ENCODE peak calls at places on chromosomes 4 and X, in nine cellular contexts. One of them, this sample, is unnamed.

GRCh38 chr4:128385683-128386304 is 98.2 kb upstream of the PGRMC2 start:
- DNase-seq in brain microvascular endothelial cell: peak; percentile 74
- DNase-seq in AG09309: no peak
- DNase-seq in body of pancreas: no peak
- DNase-seq in heart left ventricle: no peak
- DNase-seq in psoas muscle: no peak
- DNase-seq in OCI-LY7: no peak
- DNase-seq in fibroblast of mammary gland: peak; percentile 75
- DNase-seq in BE2C: no peak
- DNase-seq in this sample: no peak

GRCh38 chrX:11666180-11666579 is 460 bp upstream of the ARHGAP6 start:
- DNase-seq in psoas muscle: peak; percentile 54
- DNase-seq in AG09309: no peak
- DNase-seq in BE2C: no peak
- DNase-seq in heart left ventricle: no peak
- DNase-seq in fibroblast of mammary gland: no peak
- DNase-seq in body of pancreas: no peak
- DNase-seq in brain microvascular endothelial cell: no peak
- DNase-seq in OCI-LY7: no peak
- DNase-seq in this sample: no peak

GRCh38 chr4:143701365-143701764 is 890 bp upstream of the FREM3 start:
- DNase-seq in AG09309: no peak
- DNase-seq in fibroblast of mammary gland: no peak
- DNase-seq in BE2C: no peak
- DNase-seq in brain microvascular endothelial cell: no peak
- DNase-seq in body of pancreas: no peak
- DNase-seq in heart left ventricle: no peak
- DNase-seq in psoas muscle: no peak
- DNase-seq in OCI-LY7: no peak
- DNase-seq in this sample: no peak

GRCh38 chr4:102687373-102687981 is 73.3 kb downstream of the MANBA start:
- DNase-seq in AG09309: no peak
- DNase-seq in psoas muscle: no peak
- DNase-seq in fibroblast of mammary gland: peak; percentile 36
- DNase-seq in body of pancreas: no peak
- DNase-seq in heart left ventricle: no peak
- DNase-seq in brain microvascular endothelial cell: peak; percentile 20
- DNase-seq in OCI-LY7: no peak
- DNase-seq in BE2C: no peak
- DNase-seq in this sample: no peak

GRCh38 chrX:44483965-44484606 is 58.6 kb downstream of the FUNDC1 start:
- DNase-seq in psoas muscle: no peak
- DNase-seq in brain microvascular endothelial cell: no peak
- DNase-seq in fibroblast of mammary gland: peak; percentile 12
- DNase-seq in heart left ventricle: no peak
- DNase-seq in AG09309: no peak
- DNase-seq in body of pancreas: no peak
- DNase-seq in OCI-LY7: no peak
- DNase-seq in BE2C: no peak
- DNase-seq in this sample: no peak

GRCh38 chr4:4864443-4864939 is 5.0 kb downstream of the MSX1 start:
- DNase-seq in BE2C: no peak
- DNase-seq in AG09309: no peak
- DNase-seq in heart left ventricle: no peak
- DNase-seq in psoas muscle: no peak
- DNase-seq in brain microvascular endothelial cell: no peak
- DNase-seq in OCI-LY7: no peak
- DNase-seq in fibroblast of mammary gland: no peak
- DNase-seq in body of pancreas: no peak
- DNase-seq in this sample: no peak

GRCh38 chrX:38561951-38562719 is 793 bp downstream of the TSPAN7 start:
- DNase-seq in OCI-LY7: no peak
- DNase-seq in heart left ventricle: peak; percentile 41
- DNase-seq in BE2C: peak; percentile 63
- DNase-seq in psoas muscle: peak; percentile 62
- DNase-seq in body of pancreas: peak; percentile 31
- DNase-seq in AG09309: no peak
- DNase-seq in brain microvascular endothelial cell: no peak
- DNase-seq in fibroblast of mammary gland: no peak
- DNase-seq in this sample: no peak

GRCh38 chr4:72311291-72311690 is 257.7 kb downstream of the ADAMTS3 start:
- DNase-seq in brain microvascular endothelial cell: no peak
- DNase-seq in heart left ventricle: no peak
- DNase-seq in AG09309: no peak
- DNase-seq in psoas muscle: no peak
- DNase-seq in body of pancreas: no peak
- DNase-seq in BE2C: no peak
- DNase-seq in fibroblast of mammary gland: no peak
- DNase-seq in OCI-LY7: no peak
- DNase-seq in this sample: no peak

GRCh38 chr4:43435303-43435702 is 542.8 kb downstream of the GRXCR1 start:
- DNase-seq in AG09309: no peak
- DNase-seq in psoas muscle: no peak
- DNase-seq in fibroblast of mammary gland: no peak
- DNase-seq in OCI-LY7: no peak
- DNase-seq in body of pancreas: no peak
- DNase-seq in BE2C: no peak
- DNase-seq in heart left ventricle: no peak
- DNase-seq in brain microvascular endothelial cell: no peak
- DNase-seq in this sample: no peak

GRCh38 chr4:111632752-111633151 is 512.5 kb upstream of the FAM241A start:
- DNase-seq in body of pancreas: no peak
- DNase-seq in fibroblast of mammary gland: peak; percentile 76
- DNase-seq in AG09309: peak; percentile 16
- DNase-seq in BE2C: no peak
- DNase-seq in OCI-LY7: no peak
- DNase-seq in heart left ventricle: no peak
- DNase-seq in psoas muscle: no peak
- DNase-seq in brain microvascular endothelial cell: no peak
- DNase-seq in this sample: no peak

GRCh38 chr4:138639018-138639876 is 376.3 kb upstream of the NOCT start:
- DNase-seq in psoas muscle: no peak
- DNase-seq in body of pancreas: no peak
- DNase-seq in BE2C: peak; percentile 21
- DNase-seq in brain microvascular endothelial cell: no peak
- DNase-seq in OCI-LY7: no peak
- DNase-seq in heart left ventricle: no peak
- DNase-seq in fibroblast of mammary gland: peak; percentile 16
- DNase-seq in AG09309: no peak
- DNase-seq in this sample: no peak

GRCh38 chr4:2768124-2768523 is 12.0 kb upstream of the TNIP2 start:
- DNase-seq in heart left ventricle: no peak
- DNase-seq in fibroblast of mammary gland: no peak
- DNase-seq in BE2C: no peak
- DNase-seq in AG09309: no peak
- DNase-seq in psoas muscle: peak; percentile 30
- DNase-seq in body of pancreas: no peak
- DNase-seq in OCI-LY7: no peak
- DNase-seq in brain microvascular endothelial cell: no peak
- DNase-seq in this sample: no peak
- H3K4me3 ChIP-seq in heart left ventricle: no peak overlapping the region
- H3K4me3 ChIP-seq in fibroblast of mammary gland: no peak overlapping the region
- H3K4me3 ChIP-seq in BE2C: no peak overlapping the region
- H3K4me3 ChIP-seq in AG09309: no peak overlapping the region
- H3K4me3 ChIP-seq in psoas muscle: no peak overlapping the region
- H3K4me3 ChIP-seq in body of pancreas: no peak overlapping the region
- H3K4me3 ChIP-seq in OCI-LY7: no peak overlapping the region
- H3K4me3 ChIP-seq in brain microvascular endothelial cell: no peak overlapping the region
- H3K4me3 ChIP-seq in this sample: no peak overlapping the region

GRCh38 chrX:99857455-99857854 is 552.6 kb downstream of the PCDH19 start:
- DNase-seq in BE2C: no peak
- DNase-seq in psoas muscle: no peak
- DNase-seq in brain microvascular endothelial cell: no peak
- DNase-seq in fibroblast of mammary gland: no peak
- DNase-seq in heart left ventricle: no peak
- DNase-seq in AG09309: no peak
- DNase-seq in OCI-LY7: no peak
- DNase-seq in body of pancreas: no peak
- DNase-seq in this sample: no peak
- TF ChIP-seq CTCF in BE2C: no peak
- TF ChIP-seq CTCF in psoas muscle: no peak
- TF ChIP-seq CTCF in brain microvascular endothelial cell: no peak
- TF ChIP-seq CTCF in fibroblast of mammary gland: peak; percentile 18
- TF ChIP-seq CTCF in heart left ventricle: no peak
- TF ChIP-seq CTCF in AG09309: peak; percentile 31
- TF ChIP-seq CTCF in OCI-LY7: peak; percentile 24
- TF ChIP-seq CTCF in body of pancreas: no peak
- TF ChIP-seq CTCF in this sample: no peak

GRCh38 chr4:109916003-109916399 is 3.3 kb downstream of the EGF start:
- DNase-seq in BE2C: no peak
- DNase-seq in AG09309: no peak
- DNase-seq in heart left ventricle: no peak
- DNase-seq in body of pancreas: no peak
- DNase-seq in psoas muscle: no peak
- DNase-seq in fibroblast of mammary gland: no peak
- DNase-seq in brain microvascular endothelial cell: no peak
- DNase-seq in OCI-LY7: no peak
- DNase-seq in this sample: no peak
- H3K4me3 ChIP-seq in BE2C: no peak overlapping the region
- H3K4me3 ChIP-seq in AG09309: no peak overlapping the region
- H3K4me3 ChIP-seq in heart left ventricle: no peak overlapping the region
- H3K4me3 ChIP-seq in body of pancreas: no peak overlapping the region
- H3K4me3 ChIP-seq in psoas muscle: peak overlapping the region; percentile 80
- H3K4me3 ChIP-seq in fibroblast of mammary gland: no peak overlapping the region
- H3K4me3 ChIP-seq in brain microvascular endothelial cell: no peak overlapping the region
- H3K4me3 ChIP-seq in OCI-LY7: no peak overlapping the region
- H3K4me3 ChIP-seq in this sample: no peak overlapping the region

GRCh38 chr4:39384563-39384962 is 18.4 kb upstream of the RFC1 start:
- DNase-seq in psoas muscle: no peak
- DNase-seq in fibroblast of mammary gland: no peak
- DNase-seq in brain microvascular endothelial cell: no peak
- DNase-seq in BE2C: no peak
- DNase-seq in heart left ventricle: no peak
- DNase-seq in body of pancreas: no peak
- DNase-seq in AG09309: no peak
- DNase-seq in OCI-LY7: no peak
- DNase-seq in this sample: no peak

GRCh38 chr4:39383690-39384089 is 17.5 kb upstream of the RFC1 start:
- DNase-seq in psoas muscle: no peak
- DNase-seq in heart left ventricle: no peak
- DNase-seq in OCI-LY7: no peak
- DNase-seq in body of pancreas: no peak
- DNase-seq in fibroblast of mammary gland: no peak
- DNase-seq in AG09309: no peak
- DNase-seq in brain microvascular endothelial cell: no peak
- DNase-seq in BE2C: no peak
- DNase-seq in this sample: no peak
- TF ChIP-seq CTCF in psoas muscle: no peak
- TF ChIP-seq CTCF in heart left ventricle: no peak
- TF ChIP-seq CTCF in OCI-LY7: no peak
- TF ChIP-seq CTCF in body of pancreas: no peak
- TF ChIP-seq CTCF in fibroblast of mammary gland: no peak
- TF ChIP-seq CTCF in AG09309: no peak
- TF ChIP-seq CTCF in brain microvascular endothelial cell: no peak
- TF ChIP-seq CTCF in BE2C: no peak
- TF ChIP-seq CTCF in this sample: no peak

GRCh38 chrX:4588056-4588455 is 874.6 kb upstream of the PRKX start:
- DNase-seq in fibroblast of mammary gland: no peak
- DNase-seq in brain microvascular endothelial cell: no peak
- DNase-seq in heart left ventricle: no peak
- DNase-seq in OCI-LY7: no peak
- DNase-seq in BE2C: no peak
- DNase-seq in AG09309: no peak
- DNase-seq in psoas muscle: no peak
- DNase-seq in body of pancreas: no peak
- DNase-seq in this sample: no peak
- H3K4me3 ChIP-seq in fibroblast of mammary gland: no peak overlapping the region
- H3K4me3 ChIP-seq in brain microvascular endothelial cell: no peak overlapping the region
- H3K4me3 ChIP-seq in heart left ventricle: no peak overlapping the region
- H3K4me3 ChIP-seq in OCI-LY7: no peak overlapping the region
- H3K4me3 ChIP-seq in BE2C: no peak overlapping the region
- H3K4me3 ChIP-seq in AG09309: no peak overlapping the region
- H3K4me3 ChIP-seq in psoas muscle: no peak overlapping the region
- H3K4me3 ChIP-seq in body of pancreas: no peak overlapping the region
- H3K4me3 ChIP-seq in this sample: no peak overlapping the region

GRCh38 chr4:103786014-103786413 is 66.2 kb upstream of the TACR3 start:
- DNase-seq in AG09309: no peak
- DNase-seq in fibroblast of mammary gland: peak; percentile 57
- DNase-seq in heart left ventricle: no peak
- DNase-seq in BE2C: peak; percentile 40
- DNase-seq in psoas muscle: no peak
- DNase-seq in brain microvascular endothelial cell: peak; percentile 1
- DNase-seq in OCI-LY7: peak; percentile 59
- DNase-seq in body of pancreas: no peak
- DNase-seq in this sample: no peak
- TF ChIP-seq CTCF in AG09309: peak; percentile 33
- TF ChIP-seq CTCF in fibroblast of mammary gland: peak; percentile 53
- TF ChIP-seq CTCF in heart left ventricle: peak; percentile 24
- TF ChIP-seq CTCF in BE2C: peak; percentile 84
- TF ChIP-seq CTCF in psoas muscle: peak; percentile 26
- TF ChIP-seq CTCF in brain microvascular endothelial cell: peak; percentile 55
- TF ChIP-seq CTCF in OCI-LY7: peak; percentile 82
- TF ChIP-seq CTCF in body of pancreas: no peak
- TF ChIP-seq CTCF in this sample: peak; percentile 53

GRCh38 chr4:626201-627091 is 1.1 kb downstream of the PDE6B start:
- DNase-seq in body of pancreas: no peak
- DNase-seq in AG09309: no peak
- DNase-seq in psoas muscle: no peak
- DNase-seq in brain microvascular endothelial cell: no peak
- DNase-seq in fibroblast of mammary gland: no peak
- DNase-seq in OCI-LY7: no peak
- DNase-seq in heart left ventricle: no peak
- DNase-seq in BE2C: no peak
- DNase-seq in this sample: no peak

GRCh38 chr4:623914-624626 is 1.3 kb upstream of the PDE6B start:
- DNase-seq in AG09309: no peak
- DNase-seq in body of pancreas: no peak
- DNase-seq in heart left ventricle: no peak
- DNase-seq in psoas muscle: no peak
- DNase-seq in brain microvascular endothelial cell: no peak
- DNase-seq in fibroblast of mammary gland: no peak
- DNase-seq in BE2C: no peak
- DNase-seq in OCI-LY7: no peak
- DNase-seq in this sample: no peak

GRCh38 chr4:627347-627746 is 2.0 kb downstream of the PDE6B start:
- DNase-seq in fibroblast of mammary gland: no peak
- DNase-seq in brain microvascular endothelial cell: no peak
- DNase-seq in OCI-LY7: no peak
- DNase-seq in body of pancreas: no peak
- DNase-seq in BE2C: no peak
- DNase-seq in heart left ventricle: no peak
- DNase-seq in psoas muscle: no peak
- DNase-seq in AG09309: no peak
- DNase-seq in this sample: no peak

GRCh38 chr4:624705-625590 is at the start of gene PDE6B:
- DNase-seq in heart left ventricle: no peak
- DNase-seq in BE2C: peak; percentile 42
- DNase-seq in fibroblast of mammary gland: no peak
- DNase-seq in AG09309: no peak
- DNase-seq in OCI-LY7: no peak
- DNase-seq in brain microvascular endothelial cell: no peak
- DNase-seq in body of pancreas: no peak
- DNase-seq in psoas muscle: no peak
- DNase-seq in this sample: peak; percentile 18

DNA sequence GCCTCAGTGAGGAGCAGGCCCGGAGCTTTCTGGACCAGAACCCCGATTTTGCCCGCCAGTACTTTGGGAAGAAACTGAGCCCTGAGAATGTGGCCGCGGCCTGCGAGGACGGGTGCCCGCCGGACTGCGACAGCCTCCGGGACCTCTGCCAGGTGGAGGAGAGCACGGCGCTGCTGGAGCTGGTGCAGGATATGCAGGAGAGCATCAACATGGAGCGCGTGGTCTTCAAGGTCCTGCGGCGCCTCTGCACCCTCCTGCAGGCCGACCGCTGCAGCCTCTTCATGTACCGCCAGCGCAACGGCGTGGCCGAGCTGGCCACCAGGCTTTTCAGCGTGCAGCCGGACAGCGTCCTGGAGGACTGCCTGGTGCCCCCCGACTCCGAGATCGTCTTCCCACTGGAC is 258 bp downstream of the PDE6B start:
- DNase-seq in AG09309: no peak
- DNase-seq in fibroblast of mammary gland: no peak
- DNase-seq in brain microvascular endothelial cell: no peak
- DNase-seq in heart left ventricle: no peak
- DNase-seq in BE2C: no peak
- DNase-seq in OCI-LY7: no peak
- DNase-seq in body of pancreas: no peak
- DNase-seq in psoas muscle: no peak
- DNase-seq in this sample: no peak
- H3K4me3 ChIP-seq in AG09309: no peak overlapping the region
- H3K4me3 ChIP-seq in fibroblast of mammary gland: no peak overlapping the region
- H3K4me3 ChIP-seq in brain microvascular endothelial cell: no peak overlapping the region
- H3K4me3 ChIP-seq in heart left ventricle: no peak overlapping the region
- H3K4me3 ChIP-seq in BE2C: no peak overlapping the region
- H3K4me3 ChIP-seq in OCI-LY7: no peak overlapping the region
- H3K4me3 ChIP-seq in body of pancreas: no peak overlapping the region
- H3K4me3 ChIP-seq in psoas muscle: no peak overlapping the region
- H3K4me3 ChIP-seq in this sample: no peak overlapping the region

This sample was measured in retinal pigment epithelial cell.